ENCODE peak calls at places on chromosomes 6 and 20, in nine cellular contexts. P, U, I, X, M, L, B, R and F are unnamed samples. For H3K9me3, the result is how much of the 10 kb centered on the place peaks cover.

GRCh38 chr20:10216146-10216741 is 2.4 kb upstream of the SNAP25 start:
- DNase-seq in I (no peak), R (no peak), P (no peak), U (no peak), B (no peak), X (peak), L (no peak), M (peak), F (no peak)

GRCh38 chr6:10720229-10720959 is 2.5 kb upstream of the TMEM14C start:
- DNase-seq in M (peak), L (peak), U (no peak), X (peak), P (no peak), R (no peak), B (peak), I (peak), F (no peak)

GRCh38 chr6:53752856-53753255 is 41.9 kb upstream of the LRRC1 start:
- DNase-seq in R (no peak), L (no peak), M (peak), X (peak), P (no peak), U (no peak), I (no peak), B (no peak), F (no peak)

GRCh38 chr20:58075565-58075964 is 152.9 kb downstream of the ANKRD60 start:
- DNase-seq in R (no peak), P (no peak), X (no peak), M (no peak), B (no peak), L (no peak), I (no peak), U (no peak), F (peak)

GRCh38 chr6:91509039-91509438 is 922.2 kb upstream of the MAP3K7 start:
- DNase-seq in U (no peak), I (no peak), L (no peak), X (no peak), M (no peak), B (no peak), P (no peak), R (no peak), F (no peak)

GRCh38 chr6:101770116-101770515 is 376.6 kb downstream of the GRIK2 start:
- DNase-seq in L (no peak), X (no peak), U (no peak), R (no peak), P (no peak), M (no peak), B (no peak), I (no peak), F (no peak)

GRCh38 chr20:50320005-50320909 is 129.6 kb downstream of the CEBPB start:
- DNase-seq in U (no peak), M (no peak), X (peak), P (no peak), I (peak), B (no peak), R (no peak), L (no peak), F (no peak)

GRCh38 chr6:39451831-39452230 is 129.3 kb upstream of the KCNK16 start:
- DNase-seq in P (no peak), I (no peak), B (no peak), M (no peak), R (no peak), U (no peak), L (no peak), X (no peak), F (no peak)

DNA sequence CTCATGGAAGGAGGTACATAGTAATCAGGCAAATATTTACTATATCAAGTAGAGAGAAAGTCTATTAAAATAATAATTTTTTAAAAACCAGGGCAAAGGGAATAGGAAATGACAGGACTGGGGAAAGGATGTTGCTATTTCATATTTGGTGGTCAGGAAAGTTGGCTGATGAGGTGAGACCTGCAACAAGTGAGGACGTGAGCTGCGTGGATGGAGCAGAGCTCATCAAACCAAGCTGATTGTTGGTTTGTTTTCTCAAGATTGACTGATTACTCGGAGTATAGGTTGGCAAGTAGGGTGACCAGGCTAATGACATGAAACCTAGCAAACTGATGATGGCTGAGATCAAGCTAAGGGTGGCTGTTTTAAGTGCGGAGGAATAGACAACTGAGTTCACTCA is 6.0 kb downstream of the GJA1 start:
- DNase-seq in I (no peak), U (no peak), M (no peak), P (no peak), B (no peak), R (no peak), L (no peak), X (no peak), F (no peak)
- H3K4me3 ChIP-seq in I (no peak), U (no peak), M (no peak), P (no peak), B (peak), R (no peak), L (no peak), X (no peak), F (peak)

GRCh38 chr20:46009847-46010246 is 1.1 kb downstream of the MMP9 start:
- DNase-seq in P (no peak), L (no peak), R (no peak), U (no peak), M (no peak), B (no peak), I (no peak), X (no peak), F (no peak)

GRCh38 chr20:46010491-46011405 is 2.0 kb downstream of the MMP9 start:
- DNase-seq in P (no peak), I (no peak), M (peak), L (peak), U (no peak), B (no peak), R (no peak), X (no peak), F (no peak)

GRCh38 chr20:46013826-46014516 is 5.3 kb downstream of the MMP9 start:
- DNase-seq in R (peak), B (peak), I (peak), M (peak), L (peak), U (peak), P (peak), X (no peak), F (no peak)

GRCh38 chr20:46012926-46013825 is 4.5 kb downstream of the MMP9 start:
- DNase-seq in B (no peak), R (no peak), M (no peak), L (no peak), P (no peak), U (no peak), X (no peak), I (no peak), F (no peak)

DNA sequence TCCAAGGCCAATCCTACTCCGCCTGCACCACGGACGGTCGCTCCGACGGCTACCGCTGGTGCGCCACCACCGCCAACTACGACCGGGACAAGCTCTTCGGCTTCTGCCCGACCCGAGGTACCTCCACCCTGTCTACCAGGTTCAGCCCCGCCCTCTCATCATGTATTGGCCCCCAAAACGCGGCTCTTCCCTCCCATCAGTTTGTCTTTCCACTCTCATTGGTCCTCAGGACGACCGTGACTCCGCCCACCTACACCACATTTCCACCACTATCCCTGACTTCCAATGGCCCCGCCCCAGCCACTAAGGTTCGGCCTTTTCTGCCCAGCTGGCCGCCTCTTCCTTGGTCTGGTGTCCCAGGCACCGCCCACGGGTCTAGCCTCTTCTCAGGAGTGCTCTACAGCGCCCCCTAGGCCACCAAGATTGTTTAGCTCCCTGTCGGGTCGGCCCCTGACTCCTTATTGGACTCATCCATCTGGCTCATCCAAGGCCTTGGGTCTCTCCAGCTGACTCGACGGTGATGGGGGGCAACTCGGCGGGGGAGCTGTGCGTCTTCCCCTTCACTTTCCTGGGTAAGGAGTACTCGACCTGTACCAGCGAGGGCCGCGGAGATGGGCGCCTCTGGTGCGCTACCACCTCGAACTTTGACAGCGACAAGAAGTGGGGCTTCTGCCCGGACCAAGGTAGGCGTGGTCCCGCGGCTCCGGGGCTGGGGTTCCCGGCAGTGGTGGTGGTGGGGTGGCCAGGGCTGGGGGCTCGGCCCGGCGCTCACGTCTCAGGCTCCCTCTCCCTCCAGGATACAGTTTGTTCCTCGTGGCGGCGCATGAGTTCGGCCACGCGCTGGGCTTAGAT is 3.1 kb downstream of the MMP9 start:
- DNase-seq in M (peak), B (peak), I (peak), R (no peak), U (no peak), L (peak), P (peak), X (peak), F (peak)
- TF ChIP-seq CTCF in M (peak), B (no peak), I (no peak), R (peak), U (peak), L (no peak), P (peak), X (no peak), F (peak)

GRCh38 chr6:168385858-168386735 is 54.9 kb upstream of the SMOC2 start:
- DNase-seq in M (no peak), X (no peak), U (no peak), B (no peak), L (peak), P (no peak), R (no peak), I (no peak), F (no peak)
- H3K9me3 ChIP-seq in M (half or more), X (under half), U (under half), B (under half), L (under half), P (under half), R (under half), I (under half), F (under half)

GRCh38 chr20:8624616-8625015 is 444.3 kb upstream of the PLCB4 start:
- DNase-seq in X (no peak), M (no peak), R (no peak), U (no peak), P (no peak), I (no peak), B (no peak), L (no peak), F (no peak)

GRCh38 chr20:8624046-8624445 is 444.8 kb upstream of the PLCB4 start:
- DNase-seq in P (no peak), U (no peak), B (no peak), X (no peak), L (no peak), I (no peak), M (no peak), R (no peak), F (no peak)

GRCh38 chr20:8631271-8631670 is 437.6 kb upstream of the PLCB4 start:
- DNase-seq in R (no peak), L (no peak), P (no peak), U (no peak), I (no peak), B (no peak), M (peak), X (peak), F (no peak)

GRCh38 chr20:8633366-8633765 is 435.5 kb upstream of the PLCB4 start:
- DNase-seq in X (peak), B (no peak), U (no peak), I (no peak), P (no peak), L (no peak), R (no peak), M (peak), F (no peak)

GRCh38 chr20:8627386-8628030 is 441.4 kb upstream of the PLCB4 start:
- DNase-seq in M (peak), P (no peak), R (no peak), U (no peak), X (no peak), L (no peak), B (no peak), I (no peak), F (no peak)
- H3K4me3 ChIP-seq in M (no peak), P (no peak), R (no peak), U (no peak), X (peak), L (peak), B (peak), I (no peak), F (peak)

DNA sequence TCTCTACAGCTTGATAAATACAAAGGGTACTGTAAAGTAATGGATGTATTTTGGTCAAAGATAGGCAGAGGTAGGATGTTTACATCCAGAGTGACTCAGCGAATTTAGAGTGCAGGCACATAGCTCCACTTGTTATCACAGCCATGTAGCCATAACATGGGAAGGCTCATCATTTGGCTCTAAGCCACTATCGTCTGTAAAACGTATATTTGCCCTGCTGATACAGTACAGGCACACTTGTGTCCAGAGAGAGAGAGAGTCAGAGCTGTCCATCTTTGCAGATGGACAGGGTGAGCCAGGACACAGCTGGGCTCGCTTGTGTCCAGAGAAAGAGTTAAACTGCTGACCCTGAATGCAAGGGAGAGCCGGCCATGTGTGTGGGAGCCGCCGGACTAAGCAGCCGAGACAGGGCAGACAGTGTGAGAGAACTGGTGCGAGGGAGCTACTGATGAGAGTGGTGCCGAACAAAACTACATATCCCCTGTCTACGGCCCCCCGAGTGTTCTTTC is 619.0 kb downstream of the DOK5 start:
- DNase-seq in B (no peak), M (no peak), I (no peak), L (no peak), R (no peak), U (no peak), X (no peak), P (no peak), F (no peak)
- TF ChIP-seq CTCF in B (no peak), M (no peak), I (no peak), L (no peak), R (no peak), U (no peak), X (no peak), P (no peak), F (no peak)

DNA sequence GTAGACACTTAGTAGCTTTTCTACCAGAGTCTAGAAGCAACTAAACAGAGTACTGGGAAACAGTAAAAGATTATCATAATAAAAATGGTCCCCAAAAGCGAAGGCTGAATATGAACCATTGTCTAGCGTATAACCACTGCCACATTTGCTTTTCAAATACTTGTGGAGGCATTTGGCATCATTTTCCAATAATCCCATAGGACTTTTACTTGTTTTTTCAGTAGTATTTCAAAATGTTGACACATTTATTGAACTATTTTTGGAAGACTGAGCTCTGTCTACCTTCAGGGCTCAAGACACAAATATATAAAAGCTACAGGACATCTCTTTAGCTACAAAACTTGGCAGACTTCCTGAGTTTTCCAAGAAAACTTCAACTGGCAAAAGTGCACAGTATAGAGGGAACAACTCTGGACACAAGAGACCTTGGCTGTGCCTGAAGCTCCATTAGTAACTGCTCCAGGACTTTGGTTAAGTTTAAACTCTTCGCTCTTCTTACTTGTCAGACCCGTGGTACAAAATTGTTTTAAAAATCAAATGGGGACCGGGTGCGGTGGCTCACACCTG is 13.4 kb downstream of the EPB41L2 start:
- DNase-seq in R (no peak), X (no peak), B (no peak), P (no peak), U (no peak), L (no peak), I (no peak), M (no peak), F (no peak)
- H3K9me3 ChIP-seq in R (under half), X (under half), B (under half), P (under half), U (under half), L (under half), I (under half), M (under half), F (under half)

GRCh38 chr6:15403094-15403493 is 157.2 kb downstream of the JARID2 start:
- DNase-seq in M (no peak), I (no peak), R (no peak), B (no peak), X (no peak), L (no peak), U (no peak), P (no peak), F (no peak)
- H3K4me3 ChIP-seq in M (no peak), I (no peak), R (no peak), B (peak), X (no peak), L (no peak), U (no peak), P (no peak), F (no peak)

GRCh38 chr6:157019733-157020132 is 242.6 kb downstream of the ARID1B start:
- DNase-seq in B (no peak), R (peak), I (no peak), U (no peak), X (no peak), M (peak), P (no peak), L (no peak), F (no peak)
- TF ChIP-seq CTCF in B (no peak), R (no peak), I (no peak), U (no peak), X (peak), M (peak), P (no peak), L (no peak), F (no peak)

GRCh38 chr6:123127807-123128206 is 131.8 kb downstream of the CLVS2 start:
- DNase-seq in B (no peak), L (no peak), I (no peak), M (no peak), X (no peak), U (no peak), P (no peak), R (no peak), F (no peak)
- H3K9me3 ChIP-seq in B (under half), L (under half), I (under half), M (under half), X (under half), U (under half), P (under half), R (under half), F (under half)

GRCh38 chr6:99349620-99350141 is at the start of gene FAXC:
- DNase-seq in L (peak), R (peak), X (peak), B (no peak), U (peak), M (peak), P (peak), I (peak), F (no peak)
- H3K4me3 ChIP-seq in L (peak), R (peak), X (peak), B (peak), U (peak), M (peak), P (peak), I (peak), F (peak)